ENCODE peak calls at places on chromosome 19, in four cellular contexts. One of them, this sample, is unnamed.

GRCh38 chr19:33194527-33194883 is 375 bp downstream of the LRP3 start:
- DNase-seq in thoracic aorta: no peak
- DNase-seq in body of pancreas: no peak
- DNase-seq in colonic mucosa: no peak
- DNase-seq in this sample: no peak

GRCh38 chr19:3324405-3324856 is 42.0 kb upstream of the NFIC start:
- DNase-seq in body of pancreas: peak; percentile 73
- DNase-seq in colonic mucosa: peak; percentile 78
- DNase-seq in thoracic aorta: no peak
- DNase-seq in this sample: peak; percentile 36

GRCh38 chr19:57850553-57851017 is 926 bp downstream of the ZNF587 start:
- DNase-seq in colonic mucosa: peak; percentile 76
- DNase-seq in thoracic aorta: no peak
- DNase-seq in body of pancreas: peak; percentile 20
- DNase-seq in this sample: no peak

GRCh38 chr19:45668342-45668871 is 386 bp downstream of the GIPR start:
- DNase-seq in body of pancreas: no peak
- DNase-seq in colonic mucosa: peak; percentile 42
- DNase-seq in thoracic aorta: no peak
- DNase-seq in this sample: peak; percentile 22

GRCh38 chr19:31535691-31536460 is 186.6 kb upstream of the TSHZ3 start:
- DNase-seq in body of pancreas: no peak
- DNase-seq in colonic mucosa: no peak
- DNase-seq in thoracic aorta: no peak
- DNase-seq in this sample: no peak

GRCh38 chr19:50488795-50489194 is 12.1 kb upstream of the GARIN5A start:
- DNase-seq in colonic mucosa: no peak
- DNase-seq in thoracic aorta: no peak
- DNase-seq in body of pancreas: no peak
- DNase-seq in this sample: no peak

GRCh38 chr19:19866599-19867248 is 1.0 kb downstream of the ZNF253 start:
- DNase-seq in body of pancreas: peak; percentile 19
- DNase-seq in colonic mucosa: peak; percentile 36
- DNase-seq in thoracic aorta: no peak
- DNase-seq in this sample: no peak

GRCh38 chr19:30214651-30215051 is 157.5 kb upstream of the ZNF536 start:
- DNase-seq in colonic mucosa: no peak
- DNase-seq in body of pancreas: no peak
- DNase-seq in thoracic aorta: no peak
- DNase-seq in this sample: no peak

GRCh38 chr19:8212212-8212611 is 3.0 kb downstream of the CERS4 start:
- DNase-seq in thoracic aorta: no peak
- DNase-seq in body of pancreas: no peak
- DNase-seq in colonic mucosa: no peak
- DNase-seq in this sample: no peak

GRCh38 chr19:50465986-50466771 is 10.1 kb upstream of the EMC10 start:
- DNase-seq in thoracic aorta: no peak
- DNase-seq in body of pancreas: no peak
- DNase-seq in colonic mucosa: peak; percentile 72
- DNase-seq in this sample: no peak

GRCh38 chr19:15666883-15667282 is 6.0 kb upstream of the CYP4F12 start:
- DNase-seq in colonic mucosa: peak; percentile 78
- DNase-seq in thoracic aorta: no peak
- DNase-seq in body of pancreas: no peak
- DNase-seq in this sample: no peak

GRCh38 chr19:51946602-51947001 is 19.3 kb downstream of the ZNF613 start:
- DNase-seq in thoracic aorta: no peak
- DNase-seq in colonic mucosa: no peak
- DNase-seq in body of pancreas: no peak
- DNase-seq in this sample: no peak
- H3K9me3 ChIP-seq in thoracic aorta: peaks cover 89% of the 10 kb centered on the region
- H3K9me3 ChIP-seq in colonic mucosa: peaks cover 11% of the 10 kb centered on the region
- H3K9me3 ChIP-seq in body of pancreas: peaks cover 80% of the 10 kb centered on the region
- H3K9me3 ChIP-seq in this sample: peaks cover 92% of the 10 kb centered on the region

DNA sequence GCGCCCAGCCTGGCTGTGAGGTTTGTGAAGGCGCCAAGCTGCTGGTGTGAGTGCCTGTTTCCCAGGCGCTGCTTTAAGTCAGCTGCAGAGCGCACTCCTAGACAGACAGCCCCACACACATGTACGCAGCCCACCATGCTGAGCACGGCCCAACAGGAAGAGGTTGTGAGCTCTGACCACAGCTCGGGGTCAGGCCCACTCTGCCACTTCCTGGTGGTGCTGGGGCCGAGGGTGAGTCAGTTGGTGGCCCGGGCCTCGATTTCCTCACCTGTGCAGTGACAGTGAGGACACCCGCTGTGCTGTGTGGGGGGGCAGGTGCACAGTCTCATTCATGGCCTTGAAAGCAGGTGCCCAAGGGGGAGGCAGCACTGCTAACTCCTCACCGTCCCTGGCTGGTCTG is 106.7 kb downstream of the KDM4B start:
- DNase-seq in thoracic aorta: no peak
- DNase-seq in body of pancreas: no peak
- DNase-seq in colonic mucosa: no peak
- DNase-seq in this sample: no peak
- H3K4me3 ChIP-seq in thoracic aorta: no peak overlapping the region
- H3K4me3 ChIP-seq in body of pancreas: no peak overlapping the region
- H3K4me3 ChIP-seq in colonic mucosa: no peak overlapping the region
- H3K4me3 ChIP-seq in this sample: no peak overlapping the region

DNA sequence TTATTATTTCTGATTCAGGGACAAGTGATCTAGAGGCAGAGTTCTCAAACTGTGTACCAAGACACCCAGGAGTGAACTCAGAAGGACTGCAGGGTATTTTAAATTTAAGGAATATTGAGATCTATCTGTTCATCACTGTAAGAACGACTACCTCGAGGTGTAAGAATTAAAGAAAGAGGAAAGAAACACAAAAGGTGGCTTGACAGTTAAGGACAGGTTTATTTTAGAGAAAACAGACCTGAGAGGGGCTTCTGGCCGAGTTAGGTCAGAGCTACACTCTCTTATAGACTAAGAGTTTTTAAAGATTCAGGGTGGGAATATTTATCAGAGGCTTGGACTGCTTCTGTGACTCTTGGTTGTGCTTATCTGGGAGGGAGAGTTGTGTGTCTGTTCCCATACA is 12.6 kb upstream of the NLRP5 start:
- DNase-seq in thoracic aorta: no peak
- DNase-seq in body of pancreas: no peak
- DNase-seq in colonic mucosa: no peak
- DNase-seq in this sample: no peak
- H3K9me3 ChIP-seq in thoracic aorta: no peaks in the 10 kb centered on the region
- H3K9me3 ChIP-seq in body of pancreas: peaks cover 1% of the 10 kb centered on the region
- H3K9me3 ChIP-seq in colonic mucosa: no peaks in the 10 kb centered on the region
- H3K9me3 ChIP-seq in this sample: no peaks in the 10 kb centered on the region

DNA sequence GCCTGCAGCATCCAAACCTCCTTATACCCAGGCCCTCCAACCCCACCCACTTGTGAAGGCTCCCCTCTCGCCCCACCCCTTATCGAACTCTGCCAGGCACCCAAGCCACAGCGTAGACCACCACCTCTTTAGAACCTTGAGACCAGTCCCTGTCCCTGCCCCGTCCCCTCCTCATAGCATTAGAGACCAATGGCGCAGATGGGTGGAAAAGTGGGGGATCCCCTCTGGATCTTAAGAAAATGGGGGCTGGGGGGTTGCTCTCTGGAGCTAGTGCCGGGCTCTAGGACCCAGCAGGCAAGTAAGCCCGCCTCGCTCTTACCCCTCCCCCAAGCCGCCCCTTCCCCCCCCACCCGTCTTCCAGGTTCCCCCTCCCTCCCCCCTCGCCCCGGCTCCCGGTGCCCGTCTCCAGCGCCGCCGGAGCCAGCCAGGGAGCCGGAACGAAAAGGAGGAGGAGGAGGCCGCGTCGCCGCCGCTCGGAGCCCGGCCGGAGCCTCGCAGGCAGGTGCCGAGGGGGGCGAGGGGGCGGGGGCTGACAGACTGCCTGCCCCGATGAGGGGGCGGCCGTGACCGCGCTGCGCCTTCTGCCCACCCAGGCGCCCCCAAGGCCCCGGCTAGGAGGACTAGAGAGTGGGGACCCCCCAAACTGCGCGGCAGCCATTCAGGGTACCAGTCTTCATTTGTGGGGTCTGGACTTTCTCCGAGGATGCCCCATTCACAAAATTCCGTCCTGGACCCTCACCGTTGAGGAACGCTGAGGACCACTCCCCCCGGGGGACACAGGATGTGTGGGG is at the start of gene SPRED3:
- DNase-seq in body of pancreas: no peak
- DNase-seq in colonic mucosa: no peak
- DNase-seq in thoracic aorta: no peak
- DNase-seq in this sample: no peak
- H3K4me3 ChIP-seq in body of pancreas: no peak within 1 kb of the TSS
- H3K4me3 ChIP-seq in colonic mucosa: peak within 1 kb of the TSS; percentile 44
- H3K4me3 ChIP-seq in thoracic aorta: peak within 1 kb of the TSS; percentile 85
- H3K4me3 ChIP-seq in this sample: peak within 1 kb of the TSS; percentile 74

DNA sequence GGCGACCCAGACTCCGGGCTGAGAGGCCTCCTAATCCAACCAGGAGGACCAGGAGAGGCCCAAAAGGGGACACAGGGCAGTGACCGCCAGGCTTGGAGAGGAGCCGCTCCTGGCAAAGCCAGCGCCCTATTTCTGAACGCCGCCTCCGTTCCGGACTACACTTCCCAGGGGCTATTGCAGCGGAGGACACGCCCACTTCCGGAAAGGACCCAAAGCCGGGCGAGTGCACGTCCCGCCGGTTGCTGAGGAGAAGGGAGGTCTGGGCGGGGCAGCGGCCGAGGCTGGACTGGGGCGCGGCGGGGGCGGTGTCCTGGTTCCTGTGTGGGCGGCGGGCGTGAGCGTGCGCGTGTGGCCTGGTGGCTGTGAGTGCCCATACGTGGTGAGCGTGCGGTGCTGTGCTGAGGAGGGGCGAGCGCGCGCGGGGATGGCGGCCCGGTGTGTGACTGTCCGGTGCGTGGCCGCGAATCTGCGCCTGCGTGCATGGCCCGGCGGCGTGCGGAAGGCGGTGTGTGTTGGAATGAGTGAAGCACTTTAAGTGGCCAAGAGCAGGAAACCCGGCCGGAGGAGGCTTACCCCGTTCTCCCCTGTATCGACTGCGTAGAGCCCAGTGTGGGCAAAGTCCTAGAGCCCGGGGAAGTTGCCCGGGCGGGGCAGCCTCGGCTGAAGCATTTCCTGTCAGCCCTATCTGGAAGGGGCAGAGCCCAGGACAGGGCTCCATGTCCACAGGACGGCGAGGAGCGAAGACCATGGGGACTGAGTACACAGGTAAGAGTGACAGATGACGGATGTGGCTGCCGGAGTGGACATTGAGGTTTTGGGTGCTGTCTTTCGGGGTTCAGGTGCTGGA is at the start of gene ZNF470:
- DNase-seq in thoracic aorta: peak; percentile 85
- DNase-seq in body of pancreas: peak; percentile 95
- DNase-seq in colonic mucosa: peak; percentile 97
- DNase-seq in this sample: peak; percentile 79
- H3K9me3 ChIP-seq in thoracic aorta: peaks cover 76% of the 10 kb centered on the region
- H3K9me3 ChIP-seq in body of pancreas: peaks cover 56% of the 10 kb centered on the region
- H3K9me3 ChIP-seq in colonic mucosa: peaks cover 15% of the 10 kb centered on the region
- H3K9me3 ChIP-seq in this sample: peaks cover 7% of the 10 kb centered on the region

DNA sequence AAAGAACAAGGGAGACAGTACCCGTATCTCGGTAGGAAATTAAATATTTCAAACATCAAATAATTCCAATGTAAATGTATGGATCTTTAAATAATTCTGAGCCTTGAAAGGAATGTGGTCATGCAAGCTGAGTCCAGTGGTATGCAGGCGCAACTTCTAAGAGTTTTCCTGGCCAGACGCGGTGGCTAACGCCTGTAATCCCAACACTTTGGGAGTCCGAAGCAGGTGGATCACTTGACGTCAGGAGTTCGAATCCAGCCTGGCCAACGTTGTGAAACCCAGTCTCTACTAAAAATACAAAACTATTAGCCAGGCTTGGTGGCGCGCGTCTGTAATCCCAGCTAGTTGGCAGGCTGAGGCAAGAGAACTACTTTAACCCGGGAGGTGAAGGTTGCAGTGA is 1.1 kb upstream of the ZNF845 start:
- DNase-seq in body of pancreas: no peak
- DNase-seq in colonic mucosa: no peak
- DNase-seq in thoracic aorta: no peak
- DNase-seq in this sample: no peak
- H3K4me3 ChIP-seq in body of pancreas: no peak overlapping the region
- H3K4me3 ChIP-seq in colonic mucosa: peak overlapping the region; percentile 82
- H3K4me3 ChIP-seq in thoracic aorta: peak overlapping the region; percentile 86
- H3K4me3 ChIP-seq in this sample: peak overlapping the region; percentile 33

GRCh38 chr19:21970466-21970865 is 40.3 kb downstream of the ZNF208 start:
- DNase-seq in colonic mucosa: no peak
- DNase-seq in body of pancreas: no peak
- DNase-seq in thoracic aorta: no peak
- DNase-seq in this sample: no peak
- H3K9me3 ChIP-seq in colonic mucosa: peaks cover 12% of the 10 kb centered on the region
- H3K9me3 ChIP-seq in body of pancreas: peaks cover 51% of the 10 kb centered on the region
- H3K9me3 ChIP-seq in thoracic aorta: peaks cover 98% of the 10 kb centered on the region
- H3K9me3 ChIP-seq in this sample: no peaks in the 10 kb centered on the region

GRCh38 chr19:6774821-6775707 is 2.6 kb downstream of the VAV1 start:
- DNase-seq in thoracic aorta: no peak
- DNase-seq in colonic mucosa: peak; percentile 33
- DNase-seq in body of pancreas: no peak
- DNase-seq in this sample: no peak
- H3K4me3 ChIP-seq in thoracic aorta: no peak overlapping the region
- H3K4me3 ChIP-seq in colonic mucosa: no peak overlapping the region
- H3K4me3 ChIP-seq in body of pancreas: no peak overlapping the region
- H3K4me3 ChIP-seq in this sample: no peak overlapping the region

GRCh38 chr19:11685676-11686650 is 52.8 kb downstream of the ZNF823 start:
- DNase-seq in body of pancreas: no peak
- DNase-seq in thoracic aorta: no peak
- DNase-seq in colonic mucosa: no peak
- DNase-seq in this sample: no peak
- H3K9me3 ChIP-seq in body of pancreas: peaks cover 6% of the 10 kb centered on the region
- H3K9me3 ChIP-seq in thoracic aorta: peaks cover 9% of the 10 kb centered on the region
- H3K9me3 ChIP-seq in colonic mucosa: no peaks in the 10 kb centered on the region
- H3K9me3 ChIP-seq in this sample: peaks cover 18% of the 10 kb centered on the region

GRCh38 chr19:38660724-38661123 is 13.3 kb downstream of the ACTN4 start:
- DNase-seq in body of pancreas: no peak
- DNase-seq in colonic mucosa: no peak
- DNase-seq in thoracic aorta: no peak
- DNase-seq in this sample: no peak

GRCh38 chr19:38655148-38655824 is 7.8 kb downstream of the ACTN4 start:
- DNase-seq in thoracic aorta: no peak
- DNase-seq in body of pancreas: no peak
- DNase-seq in colonic mucosa: no peak
- DNase-seq in this sample: no peak

GRCh38 chr19:38658462-38659306 is 11.2 kb downstream of the ACTN4 start:
- DNase-seq in thoracic aorta: no peak
- DNase-seq in body of pancreas: peak; percentile 67
- DNase-seq in colonic mucosa: peak; percentile 70
- DNase-seq in this sample: no peak

GRCh38 chr19:38656171-38656981 is 8.9 kb downstream of the ACTN4 start:
- DNase-seq in body of pancreas: no peak
- DNase-seq in colonic mucosa: no peak
- DNase-seq in thoracic aorta: no peak
- DNase-seq in this sample: peak; percentile 80

GRCh38 chr19:38657633-38658222 is 10.3 kb downstream of the ACTN4 start:
- DNase-seq in body of pancreas: no peak
- DNase-seq in thoracic aorta: no peak
- DNase-seq in colonic mucosa: no peak
- DNase-seq in this sample: no peak
- H3K4me3 ChIP-seq in body of pancreas: no peak overlapping the region
- H3K4me3 ChIP-seq in thoracic aorta: peak overlapping the region; percentile 26
- H3K4me3 ChIP-seq in colonic mucosa: no peak overlapping the region
- H3K4me3 ChIP-seq in this sample: no peak overlapping the region